ENCODE peak calls at places on chromosomes 13 and 19, in eight cellular contexts. T, I, F, U, G, O, A and N are unnamed samples.

GRCh38 chr13:110698689-110699088 is 7.2 kb downstream of the CARS2 start:
- DNase-seq in T (no peak), I (no peak), F (no peak), U (no peak), G (no peak), O (no peak), A (no peak), N (no peak)

GRCh38 chr19:6108721-6109633 is 1.3 kb downstream of the RFX2 start:
- DNase-seq in T (peak), I (no peak), F (peak), U (peak), G (no peak), O (peak), A (peak), N (peak)

GRCh38 chr19:13621413-13621812 is 115.1 kb upstream of the CACNA1A start:
- DNase-seq in T (no peak), I (no peak), F (no peak), U (peak), G (peak), O (peak), A (peak), N (no peak)

GRCh38 chr13:66264976-66265375 is 965.2 kb downstream of the PCDH9 start:
- DNase-seq in T (no peak), I (no peak), F (no peak), U (no peak), G (peak), O (no peak), A (no peak), N (no peak)

GRCh38 chr13:46386426-46386995 is 541 bp downstream of the RUBCNL start:
- DNase-seq in T (no peak), I (no peak), F (no peak), U (no peak), G (no peak), O (no peak), A (no peak), N (no peak)

GRCh38 chr19:55147408-55148251 is 1.4 kb downstream of the TNNT1 start:
- DNase-seq in T (no peak), I (no peak), F (no peak), U (no peak), G (no peak), O (no peak), A (peak), N (no peak)

GRCh38 chr13:29954082-29955043 is 103.9 kb upstream of the UBL3 start:
- DNase-seq in T (peak), I (no peak), F (no peak), U (peak), G (no peak), O (no peak), A (no peak), N (no peak)

GRCh38 chr13:108586826-108587225 is 42.6 kb upstream of the MYO16 start:
- DNase-seq in T (no peak), I (no peak), F (no peak), U (no peak), G (no peak), O (no peak), A (no peak), N (no peak)

GRCh38 chr13:91598655-91599054 is 200.2 kb downstream of the GPC5 start:
- DNase-seq in T (no peak), I (no peak), F (no peak), U (no peak), G (no peak), O (no peak), A (no peak), N (no peak)

GRCh38 chr19:48509467-48510194 is 2.0 kb downstream of the LMTK3 start:
- DNase-seq in T (no peak), I (no peak), F (no peak), U (no peak), G (no peak), O (peak), A (no peak), N (peak)

GRCh38 chr13:44816701-44817684 is 172.3 kb downstream of the NUFIP1 start:
- DNase-seq in T (no peak), I (no peak), F (no peak), U (no peak), G (no peak), O (no peak), A (peak), N (no peak)

GRCh38 chr19:1590641-1591397 is 1.8 kb downstream of the MBD3 start:
- DNase-seq in T (no peak), I (no peak), F (peak), U (no peak), G (no peak), O (no peak), A (no peak), N (no peak)

GRCh38 chr19:11355160-11356073 is at the start of gene PLPPR2:
- DNase-seq in T (peak), I (peak), F (peak), U (peak), G (peak), O (peak), A (peak), N (peak)

GRCh38 chr19:21604351-21604926 is 99.0 kb downstream of the ZNF429 start:
- DNase-seq in T (no peak), I (no peak), F (no peak), U (no peak), G (no peak), O (no peak), A (peak), N (no peak)

GRCh38 chr19:19445911-19446361 is 40.5 kb downstream of the GATAD2A start:
- DNase-seq in T (no peak), I (no peak), F (no peak), U (no peak), G (peak), O (no peak), A (no peak), N (no peak)

GRCh38 chr19:33280351-33280921 is 21.9 kb downstream of the CEBPA start:
- DNase-seq in T (no peak), I (peak), F (no peak), U (no peak), G (no peak), O (no peak), A (no peak), N (no peak)

GRCh38 chr19:48739835-48740704 is at the start of gene RASIP1:
- DNase-seq in T (no peak), I (no peak), F (no peak), U (no peak), G (no peak), O (no peak), A (no peak), N (no peak)

GRCh38 chr13:51425410-51426042 is 27.3 kb downstream of the INTS6 start:
- DNase-seq in T (no peak), I (no peak), F (no peak), U (no peak), G (peak), O (no peak), A (no peak), N (no peak)

GRCh38 chr19:33683881-33684549 is 62.3 kb downstream of the CHST8 start:
- DNase-seq in T (no peak), I (no peak), F (no peak), U (no peak), G (no peak), O (no peak), A (peak), N (no peak)

GRCh38 chr19:860481-861098 is 1.1 kb downstream of the CFD start:
- DNase-seq in T (peak), I (peak), F (peak), U (peak), G (peak), O (no peak), A (peak), N (no peak)

GRCh38 chr13:40447857-40448256 is 218.6 kb downstream of the FOXO1 start:
- DNase-seq in T (no peak), I (no peak), F (no peak), U (no peak), G (no peak), O (no peak), A (no peak), N (no peak)

GRCh38 chr13:50910483-50910805 is 853 bp downstream of the RNASEH2B start:
- DNase-seq in T (no peak), I (no peak), F (no peak), U (no peak), G (no peak), O (no peak), A (peak), N (no peak)

GRCh38 chr19:34426096-34426661 is 2.0 kb upstream of the UBA2 start:
- DNase-seq in T (no peak), I (no peak), F (no peak), U (no peak), G (no peak), O (no peak), A (no peak), N (no peak)

GRCh38 chr19:14165986-14166385 is 29.6 kb upstream of the ASF1B start:
- DNase-seq in T (no peak), I (no peak), F (no peak), U (no peak), G (no peak), O (no peak), A (no peak), N (no peak)

GRCh38 chr13:78241278-78241919 is 322.8 kb upstream of the EDNRB start:
- DNase-seq in T (no peak), I (peak), F (peak), U (no peak), G (peak), O (no peak), A (peak), N (peak)

GRCh38 chr19:33906578-33907335 is 110.1 kb downstream of the KCTD15 start:
- DNase-seq in T (no peak), I (no peak), F (no peak), U (no peak), G (no peak), O (no peak), A (no peak), N (no peak)

GRCh38 chr13:30978981-30979956 is 46.8 kb downstream of the TEX26 start:
- DNase-seq in T (peak), I (no peak), F (peak), U (peak), G (no peak), O (no peak), A (peak), N (peak)

GRCh38 chr13:113746143-113746525 is 12.9 kb upstream of the TMEM255B start:
- DNase-seq in T (no peak), I (no peak), F (peak), U (no peak), G (no peak), O (no peak), A (no peak), N (no peak)